ENCODE peak calls at places on chromosomes 13 and 19, in five cellular contexts. U is GM23248, K is foreskin keratinocyte, E is NT2/D1, D is right lobe of liver. N is an unnamed sample.
A peak's percentile ranks its signal among the peaks of the same experiment; 100 is the strongest.

GRCh38 chr13:49554387-49554786 is 31.0 kb downstream of the RCBTB1 start:
- DNase-seq in U (no peak), K (no peak), E (no peak), D (no peak), N (no peak)

GRCh38 chr13:111587249-111587648 is 266.8 kb downstream of the TEX29 start:
- DNase-seq in U (no peak), K (no peak), E (no peak), D (no peak), N (no peak)

GRCh38 chr19:16012552-16012951 is 63.7 kb upstream of the TPM4 start:
- DNase-seq in U (no peak), K (no peak), E (no peak), D (no peak), N (no peak)

GRCh38 chr19:55809381-55810058 is 22.3 kb downstream of the NLRP11 start:
- DNase-seq in U (peak; percentile 70), K (no peak), E (peak; percentile 75), D (peak; percentile 79), N (no peak)

GRCh38 chr13:110116072-110116487 is 190.9 kb downstream of the COL4A1 start:
- DNase-seq in U (peak; percentile 60), K (no peak), E (no peak), D (peak; percentile 79), N (no peak)

GRCh38 chr13:61989984-61990383 is 574.3 kb upstream of the PCDH20 start:
- DNase-seq in U (no peak), K (no peak), E (no peak), D (no peak), N (no peak)

GRCh38 chr13:36086117-36086516 is 45.1 kb downstream of the DCLK1 start:
- DNase-seq in U (no peak), K (no peak), E (no peak), D (no peak), N (no peak)

GRCh38 chr19:35959040-35959967 is 23.1 kb downstream of the LRFN3 start:
- DNase-seq in U (peak; percentile 68), K (no peak), E (no peak), D (peak; percentile 63), N (no peak)

GRCh38 chr19:5345895-5346386 is 5.3 kb upstream of the PTPRS start:
- DNase-seq in U (peak; percentile 70), K (peak; percentile 58), E (no peak), D (no peak), N (no peak)

GRCh38 chr13:32234914-32235313 is 80.2 kb downstream of the ZAR1L start:
- DNase-seq in U (no peak), K (no peak), E (no peak), D (no peak), N (no peak)

GRCh38 chr13:111549464-111549863 is 229.0 kb downstream of the TEX29 start:
- DNase-seq in U (no peak), K (no peak), E (no peak), D (no peak), N (no peak)

GRCh38 chr13:95710313-95710712 is 33.4 kb downstream of the DNAJC3 start:
- DNase-seq in U (peak; percentile 70), K (peak; percentile 31), E (no peak), D (no peak), N (no peak)

GRCh38 chr19:43504426-43505185 is at the start of gene PHLDB3:
- DNase-seq in U (peak; percentile 59), K (no peak), E (no peak), D (peak; percentile 63), N (no peak)

GRCh38 chr13:78022164-78022877 is 103.7 kb upstream of the EDNRB start:
- DNase-seq in U (peak; percentile 65), K (peak; percentile 42), E (no peak), D (no peak), N (no peak)

GRCh38 chr13:98480915-98481510 is 95.9 kb downstream of the STK24 start:
- DNase-seq in U (no peak), K (no peak), E (no peak), D (no peak), N (no peak)

GRCh38 chr13:92805766-92806165 is 420.8 kb upstream of the GPC6 start:
- DNase-seq in U (no peak), K (no peak), E (no peak), D (no peak), N (no peak)

GRCh38 chr13:19888799-19889198 is 25.4 kb upstream of the ZMYM5 start:
- DNase-seq in U (peak; percentile 40), K (no peak), E (no peak), D (no peak), N (no peak)

GRCh38 chr19:7506385-7507328 is 9.2 kb upstream of the ZNF358 start:
- DNase-seq in U (peak; percentile 73), K (peak; percentile 76), E (peak; percentile 95), D (peak; percentile 83), N (no peak)

GRCh38 chr13:79519252-79519651 is 38.3 kb downstream of the NDFIP2 start:
- DNase-seq in U (peak; percentile 72), K (no peak), E (no peak), D (no peak), N (no peak)

GRCh38 chr13:111270765-111271164 is 49.7 kb upstream of the TEX29 start:
- DNase-seq in U (peak; percentile 86), K (no peak), E (no peak), D (no peak), N (no peak)

GRCh38 chr13:51684076-51684475 is 99.8 kb downstream of the WDFY2 start:
- DNase-seq in U (peak; percentile 77), K (no peak), E (no peak), D (no peak), N (no peak)

GRCh38 chr19:13103961-13104847 is 1.5 kb upstream of the LYL1 start:
- DNase-seq in U (peak; percentile 52), K (no peak), E (no peak), D (peak; percentile 83), N (no peak)

GRCh38 chr19:41641879-41642485 is 15.1 kb upstream of the CEACAM4 start:
- DNase-seq in U (peak; percentile 57), K (no peak), E (peak; percentile 6), D (no peak), N (no peak)

GRCh38 chr13:107680115-107680514 is 535.2 kb downstream of the LIG4 start:
- DNase-seq in U (peak; percentile 40), K (no peak), E (no peak), D (no peak), N (no peak)

GRCh38 chr13:46624353-46624752 is 71.4 kb downstream of the LRCH1 start:
- DNase-seq in U (no peak), K (no peak), E (no peak), D (no peak), N (no peak)

GRCh38 chr19:8120636-8121480 is 28.5 kb downstream of the FBN3 start:
- DNase-seq in U (no peak), K (no peak), E (peak; percentile 77), D (no peak), N (no peak)

GRCh38 chr19:44792286-44792685 is 14.6 kb downstream of the CBLC start:
- DNase-seq in U (no peak), K (no peak), E (no peak), D (no peak), N (no peak)

GRCh38 chr13:66751691-66752090 is 478.4 kb downstream of the PCDH9 start:
- DNase-seq in U (no peak), K (no peak), E (no peak), D (no peak), N (no peak)

GRCh38 chr19:30363073-30363472 is 9.1 kb upstream of the ZNF536 start:
- DNase-seq in U (no peak), K (no peak), E (no peak), D (no peak), N (no peak)

GRCh38 chr19:48308695-48309586 is 16.4 kb upstream of the EMP3 start:
- DNase-seq in U (no peak), K (no peak), E (no peak), D (peak; percentile 28), N (no peak)

GRCh38 chr13:74134777-74135305 is 637 bp upstream of the KLF12 start:
- DNase-seq in U (peak; percentile 77), K (no peak), E (no peak), D (peak; percentile 85), N (no peak)

GRCh38 chr19:14150770-14151661 is 14.6 kb upstream of the ASF1B start:
- DNase-seq in U (no peak), K (no peak), E (no peak), D (no peak), N (no peak)

DNA sequence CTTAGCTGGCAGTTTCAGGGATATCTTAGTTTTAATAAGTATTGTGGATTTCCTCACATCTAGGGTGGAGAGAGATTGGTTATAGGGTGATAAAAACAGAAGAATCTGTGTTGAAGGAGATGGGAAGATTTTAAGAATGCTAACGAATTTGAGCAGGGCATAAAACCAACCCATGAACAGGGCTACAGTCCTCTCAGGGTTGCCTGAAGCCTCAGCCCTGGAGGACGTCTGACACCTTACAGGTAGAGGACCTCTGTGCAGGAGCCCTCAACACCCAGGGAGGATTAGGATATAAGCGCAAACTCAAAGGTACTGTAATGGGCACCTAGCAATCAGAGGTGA is 461 bp upstream of the WASF3 start:
- DNase-seq in U (no peak), K (no peak), E (no peak), D (no peak), N (no peak)
- H3K27me3 ChIP-seq in U (no peaks in the 10 kb centered on the region), K (peaks cover 31% of the 10 kb centered on the region), E (peaks cover 3% of the 10 kb centered on the region), D (no peaks in the 10 kb centered on the region), N (peaks cover 3% of the 10 kb centered on the region)

GRCh38 chr19:49435670-49436069 is 5.7 kb downstream of the SLC17A7 start:
- DNase-seq in U (no peak), K (no peak), E (no peak), D (no peak), N (no peak)
- H3K27me3 ChIP-seq in U (peaks cover 83% of the 10 kb centered on the region), K (peaks cover 100% of the 10 kb centered on the region), E (peaks cover 58% of the 10 kb centered on the region), D (peaks cover 20% of the 10 kb centered on the region), N (peaks cover 64% of the 10 kb centered on the region)

GRCh38 chr19:50644315-50644915 is 4.7 kb upstream of the SYT3 start:
- DNase-seq in U (no peak), K (no peak), E (no peak), D (no peak), N (no peak)
- H3K27me3 ChIP-seq in U (peaks cover 15% of the 10 kb centered on the region), K (peaks cover 15% of the 10 kb centered on the region), E (no peaks in the 10 kb centered on the region), D (no peaks in the 10 kb centered on the region), N (peaks cover 5% of the 10 kb centered on the region)

GRCh38 chr13:33796095-33796494 is 21.9 kb upstream of the RFC3 start:
- DNase-seq in U (no peak), K (no peak), E (no peak), D (no peak), N (no peak)

GRCh38 chr13:33800646-33801186 is 17.2 kb upstream of the RFC3 start:
- DNase-seq in U (no peak), K (no peak), E (no peak), D (no peak), N (no peak)

GRCh38 chr13:33797622-33798021 is 20.3 kb upstream of the RFC3 start:
- DNase-seq in U (peak; percentile 45), K (no peak), E (no peak), D (no peak), N (no peak)

GRCh38 chr13:33798023-33798422 is 19.9 kb upstream of the RFC3 start:
- DNase-seq in U (no peak), K (no peak), E (no peak), D (no peak), N (no peak)

DNA sequence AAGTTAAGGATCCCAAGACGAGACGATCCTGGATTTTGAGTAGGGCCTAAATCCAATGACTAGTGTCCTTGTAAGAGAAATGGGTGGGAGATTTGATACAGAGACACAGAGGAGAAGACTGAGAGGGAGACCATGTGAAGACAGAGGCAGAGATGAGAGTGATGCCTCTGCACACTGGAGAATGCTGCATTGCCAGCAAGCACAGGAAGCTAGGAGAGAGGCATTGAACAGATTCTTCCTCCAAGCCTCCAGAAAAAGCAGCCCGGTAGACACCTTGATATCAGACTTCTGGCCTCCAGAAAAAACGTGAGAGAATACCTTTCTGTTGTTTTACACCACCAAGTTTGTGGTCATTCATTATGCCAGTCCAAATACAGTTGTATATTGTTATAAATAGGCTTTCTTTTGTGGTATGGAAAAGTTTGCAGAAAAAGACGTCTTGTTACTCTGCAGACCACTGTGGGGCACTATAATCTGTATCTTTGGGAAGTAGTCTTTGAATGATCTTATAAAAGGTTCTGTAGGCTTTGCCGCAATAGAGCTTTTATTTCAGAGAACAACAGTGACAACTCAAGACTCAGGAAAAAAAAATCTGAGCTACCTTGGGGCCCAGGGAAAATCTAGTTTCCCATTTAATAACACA is 17.9 kb upstream of the RFC3 start:
- DNase-seq in U (peak; percentile 63), K (no peak), E (no peak), D (no peak), N (no peak)
- H3K27me3 ChIP-seq in U (no peaks in the 10 kb centered on the region), K (no peaks in the 10 kb centered on the region), E (no peaks in the 10 kb centered on the region), D (no peaks in the 10 kb centered on the region), N (no peaks in the 10 kb centered on the region)